ENCODE peak calls at places on chromosome 19, in five cellular contexts. One of them, this sample, is unnamed. For H3K4me1, the result is how much of the 10 kb centered on the place peaks cover.

GRCh38 chr19:677201-677600 is 1.0 kb downstream of the FSTL3 start:
- DNase-seq in tibial nerve: peak
- DNase-seq in OCI-LY7: no peak
- DNase-seq in DND-41: no peak
- DNase-seq in GM12878: no peak
- DNase-seq in this sample: peak

GRCh38 chr19:55446060-55446459 is 3.0 kb upstream of the SHISA7 start:
- DNase-seq in tibial nerve: no peak
- DNase-seq in OCI-LY7: no peak
- DNase-seq in DND-41: no peak
- DNase-seq in GM12878: no peak
- DNase-seq in this sample: no peak

GRCh38 chr19:37955986-37956385 is 49.0 kb downstream of the SIPA1L3 start:
- DNase-seq in tibial nerve: no peak
- DNase-seq in OCI-LY7: no peak
- DNase-seq in DND-41: no peak
- DNase-seq in GM12878: no peak
- DNase-seq in this sample: no peak

GRCh38 chr19:40445945-40446784 is 2.0 kb upstream of the SERTAD3 start:
- DNase-seq in tibial nerve: no peak
- DNase-seq in OCI-LY7: no peak
- DNase-seq in DND-41: no peak
- DNase-seq in GM12878: no peak
- DNase-seq in this sample: no peak

GRCh38 chr19:277581-278165 is 13.5 kb downstream of the PLPP2 start:
- DNase-seq in tibial nerve: no peak
- DNase-seq in OCI-LY7: no peak
- DNase-seq in DND-41: no peak
- DNase-seq in GM12878: no peak
- DNase-seq in this sample: no peak

GRCh38 chr19:49951806-49952474 is 9.0 kb downstream of the SIGLEC11 start:
- DNase-seq in tibial nerve: no peak
- DNase-seq in OCI-LY7: no peak
- DNase-seq in DND-41: no peak
- DNase-seq in GM12878: no peak
- DNase-seq in this sample: no peak

GRCh38 chr19:15248648-15249559 is 16.7 kb upstream of the EPHX3 start:
- DNase-seq in tibial nerve: peak
- DNase-seq in OCI-LY7: no peak
- DNase-seq in DND-41: no peak
- DNase-seq in GM12878: no peak
- DNase-seq in this sample: peak

GRCh38 chr19:56132316-56132822 is 8.7 kb upstream of the ZNF444 start:
- DNase-seq in tibial nerve: no peak
- DNase-seq in OCI-LY7: no peak
- DNase-seq in DND-41: no peak
- DNase-seq in GM12878: no peak
- DNase-seq in this sample: no peak

GRCh38 chr19:57675881-57676280 is 5.9 kb upstream of the ZNF551 start:
- DNase-seq in tibial nerve: no peak
- DNase-seq in OCI-LY7: no peak
- DNase-seq in DND-41: no peak
- DNase-seq in GM12878: no peak
- DNase-seq in this sample: no peak

GRCh38 chr19:14081797-14082674 is 3.5 kb downstream of the C19orf67 start:
- DNase-seq in tibial nerve: no peak
- DNase-seq in OCI-LY7: no peak
- DNase-seq in DND-41: no peak
- DNase-seq in GM12878: no peak
- DNase-seq in this sample: peak

GRCh38 chr19:51550848-51551672 is 19.6 kb upstream of the SIGLEC6 start:
- DNase-seq in tibial nerve: no peak
- DNase-seq in OCI-LY7: no peak
- DNase-seq in DND-41: no peak
- DNase-seq in GM12878: no peak
- DNase-seq in this sample: no peak

GRCh38 chr19:48123907-48124675 is 13.5 kb upstream of the PLA2G4C start:
- DNase-seq in tibial nerve: no peak
- DNase-seq in OCI-LY7: no peak
- DNase-seq in DND-41: no peak
- DNase-seq in GM12878: no peak
- DNase-seq in this sample: no peak

GRCh38 chr19:19514215-19514633 is 1.1 kb downstream of the TSSK6 start:
- DNase-seq in tibial nerve: no peak
- DNase-seq in OCI-LY7: no peak
- DNase-seq in DND-41: no peak
- DNase-seq in GM12878: no peak
- DNase-seq in this sample: peak

GRCh38 chr19:43934055-43934984 is 762 bp downstream of the ZNF45 start:
- DNase-seq in tibial nerve: no peak
- DNase-seq in OCI-LY7: no peak
- DNase-seq in DND-41: no peak
- DNase-seq in GM12878: no peak
- DNase-seq in this sample: no peak

GRCh38 chr19:31974941-31975340 is 370.5 kb upstream of the ZNF507 start:
- DNase-seq in tibial nerve: no peak
- DNase-seq in OCI-LY7: no peak
- DNase-seq in DND-41: no peak
- DNase-seq in GM12878: no peak
- DNase-seq in this sample: no peak

GRCh38 chr19:35901055-35901644 is 810 bp upstream of the NFKBID start:
- DNase-seq in tibial nerve: no peak
- DNase-seq in OCI-LY7: no peak
- DNase-seq in DND-41: no peak
- DNase-seq in GM12878: no peak
- DNase-seq in this sample: no peak

GRCh38 chr19:45765365-45766292 is 3.4 kb downstream of the SIX5 start:
- DNase-seq in tibial nerve: no peak
- DNase-seq in OCI-LY7: no peak
- DNase-seq in DND-41: no peak
- DNase-seq in GM12878: no peak
- DNase-seq in this sample: no peak
- H3K27ac ChIP-seq in tibial nerve: peak
- H3K27ac ChIP-seq in OCI-LY7: no peak
- H3K27ac ChIP-seq in DND-41: no peak
- H3K27ac ChIP-seq in GM12878: no peak
- H3K27ac ChIP-seq in this sample: peak

GRCh38 chr19:8321067-8321759 is at the start of the genes NDUFA7 and RPS28:
- DNase-seq in tibial nerve: peak
- DNase-seq in OCI-LY7: peak
- DNase-seq in DND-41: peak
- DNase-seq in GM12878: peak
- DNase-seq in this sample: peak
- TF ChIP-seq CTCF in tibial nerve: peak
- TF ChIP-seq CTCF in OCI-LY7: peak
- TF ChIP-seq CTCF in DND-41: peak
- TF ChIP-seq CTCF in GM12878: peak
- TF ChIP-seq CTCF in this sample: peak

DNA sequence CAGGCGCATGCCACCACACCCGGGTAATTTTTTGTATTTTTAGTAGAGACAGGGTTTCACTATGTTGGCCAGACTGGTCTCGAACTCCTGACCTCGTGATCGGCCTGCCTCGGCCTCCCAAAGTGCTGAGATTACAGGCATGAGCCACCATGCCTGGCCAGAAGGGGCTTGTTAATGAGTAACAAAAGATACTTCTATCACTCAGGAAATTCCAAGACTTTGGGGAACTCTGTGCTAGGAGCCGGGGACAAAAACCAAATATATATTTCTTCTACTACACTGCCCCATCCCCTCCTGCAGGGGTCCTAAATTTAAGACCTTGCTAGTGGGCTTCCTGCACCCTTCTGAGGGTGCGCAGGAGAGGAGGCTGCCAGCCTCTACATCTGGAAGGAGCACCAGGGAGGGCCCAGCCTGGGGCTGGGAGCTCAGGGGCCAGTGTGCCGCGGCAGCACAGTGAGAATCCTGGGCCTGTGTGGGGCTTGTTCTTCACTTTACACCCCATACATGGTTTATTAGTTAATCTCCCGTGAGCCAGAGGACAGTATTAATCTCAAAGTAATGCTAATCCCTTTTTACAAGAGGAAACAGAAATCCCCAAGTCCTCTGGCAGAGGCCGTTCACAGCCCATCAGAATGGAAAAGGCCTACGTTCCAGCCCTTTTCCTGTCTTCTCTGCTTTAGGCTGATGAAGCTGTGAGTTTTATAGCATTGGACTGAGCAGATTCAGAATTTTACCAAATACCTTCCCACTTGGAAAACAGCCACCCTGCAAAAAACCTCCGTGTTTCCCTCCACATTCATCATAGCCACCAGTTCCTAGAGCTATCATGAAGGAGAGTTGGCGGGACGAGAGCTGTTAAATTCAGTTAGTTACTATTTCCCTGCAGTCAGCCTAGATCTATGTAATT is 44.4 kb upstream of the NPAS1 start:
- DNase-seq in tibial nerve: no peak
- DNase-seq in OCI-LY7: no peak
- DNase-seq in DND-41: no peak
- DNase-seq in GM12878: no peak
- DNase-seq in this sample: no peak
- H3K4me1 ChIP-seq in tibial nerve: half or more
- H3K4me1 ChIP-seq in OCI-LY7: under half
- H3K4me1 ChIP-seq in DND-41: under half
- H3K4me1 ChIP-seq in GM12878: under half
- H3K4me1 ChIP-seq in this sample: half or more

DNA sequence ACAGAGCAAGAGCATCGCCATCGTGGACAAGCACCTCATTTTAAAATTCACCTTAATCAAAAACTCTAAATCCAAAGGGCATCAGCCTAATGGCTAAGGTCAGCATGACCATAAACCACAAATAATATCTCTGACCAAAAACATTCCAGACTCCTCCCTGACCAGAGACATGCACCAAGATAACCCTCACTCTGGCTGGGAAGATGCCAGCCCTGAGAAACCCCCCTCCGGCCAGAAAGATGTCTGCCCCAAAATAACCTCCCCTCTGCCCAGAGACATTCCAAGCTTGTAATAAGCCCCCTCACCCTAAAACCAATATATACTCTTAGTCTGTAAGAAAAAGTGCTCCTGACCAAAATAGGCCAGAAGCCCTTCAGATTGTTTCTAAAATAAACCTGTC is 61.7 kb downstream of the ZNF44 start:
- DNase-seq in tibial nerve: no peak
- DNase-seq in OCI-LY7: no peak
- DNase-seq in DND-41: no peak
- DNase-seq in GM12878: no peak
- DNase-seq in this sample: no peak
- H3K27ac ChIP-seq in tibial nerve: no peak
- H3K27ac ChIP-seq in OCI-LY7: no peak
- H3K27ac ChIP-seq in DND-41: no peak
- H3K27ac ChIP-seq in GM12878: no peak
- H3K27ac ChIP-seq in this sample: no peak

DNA sequence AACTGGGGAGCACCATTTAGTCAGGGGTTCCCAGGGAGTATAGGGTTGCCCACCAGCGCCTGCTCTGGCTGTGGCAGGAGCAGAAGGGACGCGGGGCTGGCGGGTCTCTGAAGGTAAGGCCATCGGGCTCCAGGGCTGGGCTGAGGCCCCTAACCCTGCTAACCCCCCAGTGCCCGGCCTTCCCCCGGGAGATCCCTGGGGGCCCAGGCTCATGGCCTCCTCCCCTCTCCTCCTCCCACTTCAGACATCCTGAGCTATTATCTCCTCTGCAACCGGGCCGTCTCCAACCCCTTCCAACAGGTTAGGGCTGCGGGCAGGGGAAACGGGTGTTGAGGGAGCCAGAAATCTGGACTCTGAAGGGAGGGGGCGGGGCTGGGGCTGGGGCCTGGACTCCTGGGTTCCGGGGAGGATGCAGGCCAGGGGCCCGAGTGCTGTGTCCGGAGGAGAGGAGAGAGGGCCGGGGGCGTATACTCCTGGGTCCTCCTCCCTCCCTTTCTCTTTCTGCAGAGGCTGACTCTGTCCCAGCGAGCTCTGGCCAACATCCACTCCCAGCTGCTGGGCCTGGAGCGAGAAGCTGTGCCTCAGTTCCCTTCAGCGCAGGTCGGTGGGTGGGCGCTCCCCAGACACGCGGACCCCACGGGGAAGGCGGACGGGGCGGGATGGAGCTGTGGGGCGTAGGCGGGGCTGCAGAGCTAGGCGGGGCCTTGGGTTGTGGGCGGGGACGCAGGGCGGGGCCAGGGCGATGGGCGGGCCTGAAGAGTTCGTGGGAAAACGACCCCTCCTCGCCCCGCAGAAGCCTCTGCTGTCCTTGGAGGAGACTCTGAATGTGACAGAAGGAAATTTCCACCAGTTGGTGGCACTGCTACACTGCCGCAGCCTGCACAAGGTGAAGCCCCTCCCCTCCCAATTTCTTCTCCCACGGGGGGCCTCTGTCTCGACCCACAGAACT is 15.3 kb downstream of the TTYH1 start:
- DNase-seq in tibial nerve: no peak
- DNase-seq in OCI-LY7: peak
- DNase-seq in DND-41: peak
- DNase-seq in GM12878: no peak
- DNase-seq in this sample: peak
- TF ChIP-seq CTCF in tibial nerve: no peak
- TF ChIP-seq CTCF in OCI-LY7: peak
- TF ChIP-seq CTCF in DND-41: peak
- TF ChIP-seq CTCF in GM12878: no peak
- TF ChIP-seq CTCF in this sample: peak

DNA sequence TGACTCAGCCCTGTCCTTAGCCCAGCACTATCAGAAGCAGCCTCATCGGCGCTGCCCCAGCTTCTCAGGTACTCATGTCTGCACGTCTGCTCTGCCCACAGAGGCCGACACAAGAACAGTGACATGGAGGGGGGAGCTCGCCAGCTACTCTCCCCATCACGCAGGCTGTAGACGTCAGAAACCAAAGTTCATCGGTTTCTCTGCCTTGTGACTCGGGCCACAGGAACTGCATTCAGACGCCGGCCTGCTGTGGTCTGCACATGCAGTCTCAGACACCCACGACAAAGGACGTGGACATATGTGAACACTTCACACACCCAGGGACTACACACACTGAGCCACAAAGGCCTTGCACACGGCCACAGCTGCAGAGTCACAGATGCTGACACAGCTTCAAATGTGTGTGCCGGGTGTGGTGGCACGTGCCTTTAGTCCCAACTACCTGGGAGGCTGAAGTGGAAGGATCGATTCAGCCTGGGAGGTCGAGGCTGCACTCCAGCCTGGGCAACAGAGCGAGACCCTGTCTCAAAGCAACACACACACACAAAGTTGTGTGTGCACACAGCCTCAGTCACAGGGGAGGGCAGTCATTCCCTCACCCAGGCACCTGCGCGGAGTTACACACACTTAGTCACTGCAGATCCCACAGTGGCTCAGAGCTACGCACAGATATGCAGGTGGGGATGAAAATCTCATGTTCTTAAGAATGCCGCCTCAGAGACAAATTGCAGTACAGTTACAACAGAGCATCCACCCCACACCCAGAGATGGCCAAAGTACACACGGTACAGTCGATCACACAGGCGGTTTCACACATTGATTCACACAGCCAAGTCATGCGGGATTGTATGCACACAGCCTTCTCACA is 4.9 kb upstream of the ZFP36 start:
- DNase-seq in tibial nerve: no peak
- DNase-seq in OCI-LY7: peak
- DNase-seq in DND-41: no peak
- DNase-seq in GM12878: no peak
- DNase-seq in this sample: no peak
- H3K4me1 ChIP-seq in tibial nerve: half or more
- H3K4me1 ChIP-seq in OCI-LY7: half or more
- H3K4me1 ChIP-seq in DND-41: under half
- H3K4me1 ChIP-seq in GM12878: half or more
- H3K4me1 ChIP-seq in this sample: half or more